ENCODE peak calls at places on chromosomes 3 and 15, in ten cellular contexts. P, W, E, O, M, Z, K, S, A and R are unnamed samples.

GRCh38 chr15:78002996-78003395 is 74.5 kb downstream of the TBC1D2B start:
- DNase-seq in P (no peak), W (no peak), E (no peak), O (no peak), M (no peak), Z (no peak), K (no peak), S (no peak), A (no peak), R (no peak)

GRCh38 chr15:51966192-51966591 is 5.4 kb downstream of the LEO1 start:
- DNase-seq in P (no peak), W (no peak), E (no peak), O (no peak), M (no peak), Z (no peak), K (no peak), S (no peak), A (no peak), R (no peak)

GRCh38 chr3:138935864-138936762 is 10.8 kb downstream of the FOXL2 start:
- DNase-seq in P (peak), W (peak), E (peak), O (no peak), M (peak), Z (peak), K (peak), S (peak), A (peak), R (no peak)

GRCh38 chr15:66016199-66016598 is 146.9 kb downstream of the RAB11A start:
- DNase-seq in P (no peak), W (no peak), E (no peak), O (no peak), M (no peak), Z (no peak), K (no peak), S (no peak), A (no peak), R (no peak)

GRCh38 chr3:69386535-69387385 is 872 bp upstream of the FRMD4B start:
- DNase-seq in P (no peak), W (no peak), E (no peak), O (no peak), M (no peak), Z (no peak), K (no peak), S (no peak), A (no peak), R (no peak)

GRCh38 chr3:171831936-171832335 is 11.2 kb upstream of the TMEM212 start:
- DNase-seq in P (no peak), W (no peak), E (no peak), O (no peak), M (no peak), Z (no peak), K (peak), S (no peak), A (no peak), R (no peak)

GRCh38 chr3:175304437-175304836 is 445.3 kb downstream of the NAALADL2 start:
- DNase-seq in P (no peak), W (no peak), E (no peak), O (no peak), M (peak), Z (no peak), K (no peak), S (no peak), A (peak), R (no peak)

GRCh38 chr15:33201376-33202189 is 7.1 kb upstream of the FMN1 start:
- DNase-seq in P (peak), W (peak), E (peak), O (peak), M (peak), Z (peak), K (peak), S (peak), A (no peak), R (no peak)

GRCh38 chr3:52123106-52123708 is 31.0 kb downstream of the POC1A start:
- DNase-seq in P (peak), W (peak), E (peak), O (peak), M (peak), Z (peak), K (peak), S (peak), A (peak), R (no peak)

GRCh38 chr3:66355394-66355793 is 134.6 kb downstream of the SLC25A26 start:
- DNase-seq in P (no peak), W (no peak), E (no peak), O (no peak), M (no peak), Z (no peak), K (no peak), S (no peak), A (no peak), R (no peak)

GRCh38 chr3:58025824-58026579 is 17.8 kb downstream of the FLNB start:
- DNase-seq in P (no peak), W (peak), E (no peak), O (no peak), M (peak), Z (no peak), K (peak), S (no peak), A (no peak), R (no peak)

GRCh38 chr3:59957150-59957549 is 907.3 kb upstream of the CFAP20DC start:
- DNase-seq in P (no peak), W (no peak), E (no peak), O (no peak), M (no peak), Z (no peak), K (no peak), S (no peak), A (no peak), R (no peak)

GRCh38 chr15:33608714-33609113 is 297.9 kb downstream of the RYR3 start:
- DNase-seq in P (no peak), W (peak), E (peak), O (no peak), M (no peak), Z (no peak), K (peak), S (no peak), A (no peak), R (no peak)

GRCh38 chr15:89358435-89358754 is 23.8 kb upstream of the POLG start:
- DNase-seq in P (no peak), W (no peak), E (no peak), O (no peak), M (no peak), Z (no peak), K (no peak), S (no peak), A (no peak), R (no peak)

GRCh38 chr15:99568548-99569352 is 3.0 kb downstream of the MEF2A start:
- DNase-seq in P (no peak), W (no peak), E (no peak), O (no peak), M (peak), Z (no peak), K (peak), S (no peak), A (no peak), R (no peak)

GRCh38 chr3:168620854-168621253 is 525.1 kb upstream of the GOLIM4 start:
- DNase-seq in P (peak), W (peak), E (peak), O (no peak), M (peak), Z (peak), K (peak), S (no peak), A (no peak), R (no peak)

GRCh38 chr3:56928379-56929068 is 126.8 kb upstream of the ARHGEF3 start:
- DNase-seq in P (peak), W (no peak), E (peak), O (no peak), M (peak), Z (no peak), K (peak), S (no peak), A (no peak), R (no peak)

GRCh38 chr3:31775383-31775782 is 205.7 kb downstream of the OSBPL10 start:
- DNase-seq in P (no peak), W (no peak), E (no peak), O (no peak), M (no peak), Z (no peak), K (peak), S (no peak), A (no peak), R (no peak)

GRCh38 chr3:64187065-64187959 is 38.0 kb downstream of the PRICKLE2 start:
- DNase-seq in P (no peak), W (peak), E (peak), O (peak), M (peak), Z (peak), K (peak), S (no peak), A (no peak), R (peak)

GRCh38 chr3:194266658-194267005 is 84.5 kb downstream of the CPN2 start:
- DNase-seq in P (no peak), W (no peak), E (no peak), O (no peak), M (peak), Z (no peak), K (no peak), S (no peak), A (no peak), R (no peak)

GRCh38 chr3:29381595-29381994 is 100.7 kb downstream of the RBMS3 start:
- DNase-seq in P (no peak), W (no peak), E (no peak), O (no peak), M (peak), Z (no peak), K (peak), S (no peak), A (no peak), R (no peak)

GRCh38 chr15:92725171-92725570 is 69.6 kb upstream of the FAM174B start:
- DNase-seq in P (no peak), W (no peak), E (no peak), O (no peak), M (no peak), Z (no peak), K (peak), S (no peak), A (no peak), R (no peak)

GRCh38 chr3:181326637-181327223 is 337.2 kb upstream of the DNAJC19 start:
- DNase-seq in P (peak), W (peak), E (peak), O (no peak), M (peak), Z (no peak), K (peak), S (no peak), A (peak), R (no peak)

GRCh38 chr15:23516866-23517265 is 48.6 kb upstream of the MKRN3 start:
- DNase-seq in P (no peak), W (no peak), E (no peak), O (no peak), M (no peak), Z (no peak), K (no peak), S (no peak), A (no peak), R (no peak)

GRCh38 chr3:168495251-168495650 is 399.5 kb upstream of the GOLIM4 start:
- DNase-seq in P (no peak), W (no peak), E (no peak), O (no peak), M (no peak), Z (no peak), K (peak), S (no peak), A (no peak), R (no peak)

GRCh38 chr15:69996321-69996720 is 101.4 kb downstream of the TLE3 start:
- DNase-seq in P (no peak), W (no peak), E (no peak), O (no peak), M (no peak), Z (no peak), K (no peak), S (no peak), A (no peak), R (no peak)

GRCh38 chr3:194955546-194955945 is 269.9 kb downstream of the FAM43A start:
- DNase-seq in P (no peak), W (no peak), E (no peak), O (no peak), M (no peak), Z (no peak), K (no peak), S (no peak), A (no peak), R (no peak)

GRCh38 chr3:143070977-143071551 is 48.5 kb upstream of the CHST2 start:
- DNase-seq in P (no peak), W (peak), E (peak), O (peak), M (no peak), Z (no peak), K (peak), S (no peak), A (no peak), R (peak)

GRCh38 chr15:33442449-33442848 is 131.7 kb downstream of the RYR3 start:
- DNase-seq in P (no peak), W (no peak), E (no peak), O (no peak), M (no peak), Z (no peak), K (no peak), S (no peak), A (no peak), R (no peak)

GRCh38 chr3:166013073-166013679 is 176.0 kb upstream of the BCHE start:
- DNase-seq in P (peak), W (peak), E (peak), O (no peak), M (peak), Z (no peak), K (peak), S (no peak), A (no peak), R (no peak)

GRCh38 chr3:136343873-136344281 is 93.7 kb downstream of the PCCB start:
- DNase-seq in P (no peak), W (peak), E (peak), O (peak), M (peak), Z (peak), K (peak), S (no peak), A (peak), R (peak)

GRCh38 chr3:175111036-175111435 is 251.9 kb downstream of the NAALADL2 start:
- DNase-seq in P (no peak), W (no peak), E (no peak), O (peak), M (no peak), Z (no peak), K (peak), S (no peak), A (no peak), R (no peak)

GRCh38 chr3:158167737-158168469 is 58.0 kb downstream of the RSRC1 start:
- DNase-seq in P (peak), W (peak), E (no peak), O (peak), M (peak), Z (no peak), K (peak), S (no peak), A (no peak), R (peak)

GRCh38 chr3:42746455-42747450 is 26.3 kb downstream of the CCDC13 start:
- DNase-seq in P (no peak), W (no peak), E (no peak), O (no peak), M (no peak), Z (no peak), K (no peak), S (no peak), A (no peak), R (peak)
- H3K4me3 ChIP-seq in P (no peak), W (no peak), E (no peak), O (no peak), M (no peak), Z (no peak), K (no peak), S (peak), A (no peak), R (no peak)

GRCh38 chr3:23748398-23749110 is 57.2 kb upstream of the UBE2E1 start:
- DNase-seq in P (peak), W (peak), E (no peak), O (no peak), M (no peak), Z (no peak), K (peak), S (no peak), A (peak), R (no peak)
- H3K4me3 ChIP-seq in P (no peak), W (no peak), E (no peak), O (no peak), M (no peak), Z (no peak), K (no peak), S (no peak), A (no peak), R (no peak)

GRCh38 chr15:85616549-85616948 is 178.2 kb downstream of the KLHL25 start:
- DNase-seq in P (no peak), W (no peak), E (no peak), O (no peak), M (peak), Z (no peak), K (peak), S (no peak), A (no peak), R (no peak)

GRCh38 chr15:85620321-85621044 is 174.2 kb downstream of the KLHL25 start:
- DNase-seq in P (no peak), W (no peak), E (no peak), O (no peak), M (peak), Z (no peak), K (peak), S (no peak), A (peak), R (peak)

GRCh38 chr15:85621096-85621495 is 173.6 kb downstream of the KLHL25 start:
- DNase-seq in P (no peak), W (no peak), E (no peak), O (no peak), M (no peak), Z (no peak), K (peak), S (no peak), A (no peak), R (no peak)

GRCh38 chr15:85615930-85616329 is 178.8 kb downstream of the KLHL25 start:
- DNase-seq in P (peak), W (peak), E (peak), O (no peak), M (peak), Z (no peak), K (peak), S (no peak), A (peak), R (no peak)

GRCh38 chr15:85618956-85619491 is 175.7 kb downstream of the KLHL25 start:
- DNase-seq in P (peak), W (peak), E (no peak), O (peak), M (peak), Z (peak), K (peak), S (peak), A (peak), R (peak)
- H3K4me3 ChIP-seq in P (peak), W (peak), E (no peak), O (peak), M (peak), Z (peak), K (peak), S (peak), A (peak), R (peak)

GRCh38 chr3:112304611-112305010 is 10.6 kb upstream of the SLC9C1 start:
- DNase-seq in P (no peak), W (no peak), E (no peak), O (no peak), M (no peak), Z (no peak), K (peak), S (no peak), A (no peak), R (no peak)
- H3K4me3 ChIP-seq in P (no peak), W (no peak), E (no peak), O (no peak), M (no peak), Z (no peak), K (peak), S (peak), A (peak), R (no peak)

GRCh38 chr3:40477671-40478070 is 749 bp downstream of the ZNF619 start:
- DNase-seq in P (peak), W (no peak), E (no peak), O (no peak), M (no peak), Z (no peak), K (no peak), S (no peak), A (no peak), R (no peak)
- H3K4me3 ChIP-seq in P (peak), W (peak), E (peak), O (peak), M (peak), Z (peak), K (peak), S (peak), A (peak), R (peak)

DNA sequence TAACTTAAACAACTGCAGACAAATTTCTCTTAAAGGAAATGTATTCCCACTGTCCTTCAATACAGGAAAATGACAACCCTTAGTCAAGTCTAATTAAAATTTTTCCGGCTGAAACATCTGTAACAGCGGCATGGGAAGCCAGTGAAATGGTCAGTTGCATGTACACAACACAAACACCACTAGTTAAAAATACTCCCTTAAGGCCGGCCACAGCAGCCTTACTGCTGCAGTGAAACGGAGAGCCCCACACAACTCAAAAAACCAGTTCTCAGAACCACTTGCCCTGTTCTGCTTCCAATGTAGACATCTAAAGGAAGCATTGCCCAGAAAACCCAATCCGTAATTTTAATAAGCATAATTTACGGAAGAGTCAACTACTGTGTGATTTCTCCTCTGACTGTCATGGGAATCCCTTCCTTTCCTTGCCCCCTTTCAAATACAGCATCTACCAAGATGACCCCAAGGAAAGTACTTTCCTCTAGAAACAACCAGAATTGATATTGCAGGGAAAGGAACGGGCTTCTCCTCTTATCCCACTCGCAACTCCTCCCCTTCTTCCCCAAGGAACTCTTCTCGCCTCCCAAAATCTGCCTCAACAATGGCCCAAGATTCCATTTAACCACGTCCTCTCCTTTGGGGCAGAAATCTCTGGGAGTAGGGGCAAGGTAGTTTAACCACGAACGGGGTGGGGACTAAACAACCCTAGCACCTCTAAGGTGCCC is 1.6 kb downstream of the FBN1 start:
- DNase-seq in P (no peak), W (no peak), E (no peak), O (no peak), M (peak), Z (no peak), K (peak), S (no peak), A (no peak), R (no peak)
- H3K4me3 ChIP-seq in P (no peak), W (peak), E (no peak), O (peak), M (peak), Z (peak), K (peak), S (no peak), A (peak), R (peak)

GRCh38 chr3:46059432-46059831 is 32.1 kb upstream of the XCR1 start:
- DNase-seq in P (peak), W (no peak), E (no peak), O (no peak), M (no peak), Z (no peak), K (no peak), S (no peak), A (no peak), R (no peak)

GRCh38 chr3:46057716-46058115 is 30.4 kb upstream of the XCR1 start:
- DNase-seq in P (no peak), W (no peak), E (no peak), O (no peak), M (no peak), Z (no peak), K (no peak), S (no peak), A (no peak), R (no peak)

GRCh38 chr3:46056686-46057085 is 29.4 kb upstream of the XCR1 start:
- DNase-seq in P (no peak), W (no peak), E (no peak), O (no peak), M (no peak), Z (no peak), K (no peak), S (no peak), A (no peak), R (no peak)

GRCh38 chr3:46061108-46061507 is 33.8 kb upstream of the XCR1 start:
- DNase-seq in P (no peak), W (no peak), E (no peak), O (no peak), M (no peak), Z (no peak), K (no peak), S (no peak), A (no peak), R (no peak)

DNA sequence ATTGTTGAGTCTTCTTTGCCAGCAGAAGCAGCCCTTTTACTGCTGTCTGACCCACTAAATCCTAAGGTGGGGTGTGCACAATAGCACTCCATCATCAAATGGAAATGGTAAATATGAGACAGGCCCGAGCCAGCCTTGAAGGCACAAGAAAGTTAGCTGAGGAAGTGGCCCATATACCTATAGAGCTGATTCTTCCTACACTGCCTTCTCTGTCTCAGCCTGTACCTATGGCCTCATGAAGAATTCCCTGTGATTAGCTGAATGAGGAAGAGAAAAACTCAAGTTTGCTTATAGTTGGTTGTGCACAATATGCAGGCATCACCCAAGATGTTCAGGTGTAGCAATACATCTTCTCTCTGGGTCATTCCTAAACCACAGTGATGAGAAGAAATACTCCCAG is 31.7 kb upstream of the XCR1 start:
- DNase-seq in P (no peak), W (no peak), E (no peak), O (no peak), M (no peak), Z (no peak), K (no peak), S (no peak), A (no peak), R (no peak)
- H3K4me3 ChIP-seq in P (no peak), W (no peak), E (no peak), O (no peak), M (no peak), Z (no peak), K (no peak), S (no peak), A (no peak), R (no peak)